ENCODE peak calls at places on chromosomes 1 and 21, in nine cellular contexts. Y, U, E, F, Q, H, R, J and L are unnamed samples.

GRCh38 chr1:220700591-220701179 is 10.5 kb downstream of the C1orf115 start:
- DNase-seq in Y (no peak), U (peak), E (peak), F (no peak), Q (no peak), H (no peak), R (no peak), J (no peak), L (no peak)

GRCh38 chr1:1361233-1361981 is 3.1 kb upstream of the MXRA8 start:
- DNase-seq in Y (no peak), U (no peak), E (no peak), F (no peak), Q (no peak), H (peak), R (no peak), J (no peak), L (no peak)

GRCh38 chr1:85577421-85578320 is 2.9 kb upstream of the CCN1 start:
- DNase-seq in Y (peak), U (peak), E (peak), F (no peak), Q (peak), H (peak), R (no peak), J (peak), L (peak)

GRCh38 chr1:51330331-51331201 is at the start of gene TTC39A:
- DNase-seq in Y (no peak), U (no peak), E (no peak), F (no peak), Q (no peak), H (no peak), R (no peak), J (no peak), L (peak)

GRCh38 chr1:221672965-221673364 is 68.9 kb downstream of the DUSP10 start:
- DNase-seq in Y (no peak), U (no peak), E (no peak), F (no peak), Q (no peak), H (no peak), R (no peak), J (no peak), L (no peak)

GRCh38 chr1:55702064-55702463 is 486.9 kb upstream of the USP24 start:
- DNase-seq in Y (no peak), U (peak), E (peak), F (no peak), Q (no peak), H (no peak), R (no peak), J (no peak), L (peak)

GRCh38 chr1:56206391-56206790 is 373.0 kb downstream of the PLPP3 start:
- DNase-seq in Y (no peak), U (no peak), E (no peak), F (no peak), Q (no peak), H (no peak), R (no peak), J (no peak), L (no peak)

GRCh38 chr21:38742580-38743260 is 63.0 kb upstream of the ETS2 start:
- DNase-seq in Y (no peak), U (no peak), E (no peak), F (no peak), Q (no peak), H (no peak), R (no peak), J (no peak), L (no peak)

GRCh38 chr1:188615321-188615720 is 1786.6 kb downstream of the PLA2G4A start:
- DNase-seq in Y (no peak), U (no peak), E (no peak), F (no peak), Q (no peak), H (no peak), R (no peak), J (no peak), L (no peak)

GRCh38 chr1:37038079-37038702 is 3.9 kb upstream of the GRIK3 start:
- DNase-seq in Y (peak), U (peak), E (peak), F (no peak), Q (no peak), H (no peak), R (no peak), J (no peak), L (no peak)

GRCh38 chr1:223008808-223009207 is 134.2 kb downstream of the TLR5 start:
- DNase-seq in Y (no peak), U (no peak), E (no peak), F (no peak), Q (no peak), H (no peak), R (no peak), J (no peak), L (no peak)

GRCh38 chr1:37238376-37239224 is 204.3 kb upstream of the GRIK3 start:
- DNase-seq in Y (no peak), U (no peak), E (no peak), F (no peak), Q (no peak), H (no peak), R (no peak), J (no peak), L (no peak)

GRCh38 chr1:246153796-246154212 is 353.3 kb downstream of the SMYD3 start:
- DNase-seq in Y (no peak), U (no peak), E (no peak), F (no peak), Q (no peak), H (no peak), R (no peak), J (no peak), L (no peak)

GRCh38 chr1:111937147-111937725 is 52.2 kb downstream of the KCND3 start:
- DNase-seq in Y (peak), U (no peak), E (no peak), F (no peak), Q (no peak), H (no peak), R (no peak), J (no peak), L (no peak)

GRCh38 chr1:112501810-112502641 is 6.7 kb upstream of the WNT2B start:
- DNase-seq in Y (peak), U (peak), E (peak), F (peak), Q (peak), H (peak), R (peak), J (peak), L (peak)

GRCh38 chr1:232634086-232634485 is 4.2 kb upstream of the SIPA1L2 start:
- DNase-seq in Y (peak), U (peak), E (no peak), F (peak), Q (peak), H (peak), R (no peak), J (no peak), L (no peak)

GRCh38 chr21:17679002-17679600 is 66.4 kb upstream of the BTG3 start:
- DNase-seq in Y (no peak), U (peak), E (peak), F (peak), Q (no peak), H (no peak), R (no peak), J (peak), L (peak)

GRCh38 chr1:31626451-31627202 is 9.1 kb downstream of the HCRTR1 start:
- DNase-seq in Y (peak), U (no peak), E (no peak), F (no peak), Q (no peak), H (no peak), R (peak), J (no peak), L (no peak)

GRCh38 chr1:201585099-201585498 is 46.2 kb downstream of the NAV1 start:
- DNase-seq in Y (no peak), U (no peak), E (no peak), F (no peak), Q (no peak), H (no peak), R (no peak), J (peak), L (no peak)

GRCh38 chr1:97562096-97562495 is 358.7 kb downstream of the DPYD start:
- DNase-seq in Y (no peak), U (no peak), E (no peak), F (no peak), Q (no peak), H (no peak), R (no peak), J (no peak), L (no peak)

GRCh38 chr1:30419246-30419720 is 304.1 kb downstream of the MATN1 start:
- DNase-seq in Y (peak), U (no peak), E (no peak), F (no peak), Q (peak), H (no peak), R (no peak), J (no peak), L (no peak)

GRCh38 chr1:119515221-119515620 is 8.2 kb downstream of the HSD3B1 start:
- DNase-seq in Y (no peak), U (no peak), E (no peak), F (no peak), Q (no peak), H (no peak), R (no peak), J (no peak), L (no peak)

GRCh38 chr21:28337319-28337718 is 655.4 kb downstream of the LTN1 start:
- DNase-seq in Y (no peak), U (peak), E (peak), F (no peak), Q (no peak), H (no peak), R (no peak), J (peak), L (no peak)

GRCh38 chr1:156284762-156285161 is 637 bp downstream of the TMEM79 start:
- DNase-seq in Y (no peak), U (no peak), E (no peak), F (no peak), Q (no peak), H (no peak), R (no peak), J (no peak), L (no peak)

GRCh38 chr1:118988186-118989005 is at the start of gene TBX15:
- DNase-seq in Y (peak), U (no peak), E (no peak), F (no peak), Q (no peak), H (peak), R (no peak), J (peak), L (peak)

GRCh38 chr21:18840239-18840638 is 436.7 kb upstream of the TMPRSS15 start:
- DNase-seq in Y (peak), U (peak), E (no peak), F (no peak), Q (no peak), H (no peak), R (no peak), J (no peak), L (no peak)

GRCh38 chr1:64933296-64934070 is 32.9 kb downstream of the JAK1 start:
- DNase-seq in Y (no peak), U (no peak), E (peak), F (peak), Q (peak), H (peak), R (no peak), J (peak), L (peak)

GRCh38 chr1:208136459-208137143 is 107.6 kb downstream of the PLXNA2 start:
- DNase-seq in Y (no peak), U (no peak), E (no peak), F (no peak), Q (no peak), H (peak), R (no peak), J (no peak), L (no peak)

GRCh38 chr21:45138199-45139002 is 64.0 kb downstream of the ADARB1 start:
- DNase-seq in Y (peak), U (peak), E (peak), F (peak), Q (peak), H (peak), R (peak), J (no peak), L (peak)

GRCh38 chr1:66282885-66283284 is 251.1 kb upstream of the SGIP1 start:
- DNase-seq in Y (no peak), U (no peak), E (no peak), F (no peak), Q (no peak), H (no peak), R (no peak), J (no peak), L (no peak)

GRCh38 chr1:68959631-68960030 is 462.7 kb upstream of the DEPDC1 start:
- DNase-seq in Y (no peak), U (no peak), E (no peak), F (no peak), Q (no peak), H (no peak), R (no peak), J (no peak), L (no peak)

GRCh38 chr1:76287917-76288316 is 213.4 kb downstream of the ST6GALNAC3 start:
- DNase-seq in Y (no peak), U (no peak), E (no peak), F (no peak), Q (no peak), H (no peak), R (no peak), J (no peak), L (no peak)

GRCh38 chr1:9626201-9626608 is 25.3 kb upstream of the PIK3CD start:
- DNase-seq in Y (no peak), U (no peak), E (no peak), F (peak), Q (no peak), H (no peak), R (no peak), J (no peak), L (peak)

GRCh38 chr1:54135436-54136120 is 17.2 kb downstream of the CDCP2 start:
- DNase-seq in Y (no peak), U (no peak), E (peak), F (no peak), Q (no peak), H (no peak), R (no peak), J (no peak), L (no peak)

GRCh38 chr1:201982082-201982922 is at the start of gene RNPEP:
- DNase-seq in Y (peak), U (peak), E (peak), F (peak), Q (peak), H (peak), R (peak), J (peak), L (peak)

GRCh38 chr1:152577168-152577567 is 3.1 kb downstream of the LCE3D start:
- DNase-seq in Y (no peak), U (no peak), E (no peak), F (no peak), Q (no peak), H (no peak), R (no peak), J (no peak), L (peak)

GRCh38 chr1:78691995-78692747 is 42.5 kb downstream of the IFI44 start:
- DNase-seq in Y (no peak), U (no peak), E (no peak), F (no peak), Q (no peak), H (no peak), R (no peak), J (peak), L (no peak)

GRCh38 chr1:17844146-17844826 is 89.2 kb downstream of the ACTL8 start:
- DNase-seq in Y (no peak), U (no peak), E (no peak), F (no peak), Q (no peak), H (no peak), R (no peak), J (no peak), L (no peak)

GRCh38 chr1:16063226-16063829 is 10.1 kb downstream of the FAM131C start:
- DNase-seq in Y (no peak), U (no peak), E (no peak), F (no peak), Q (no peak), H (no peak), R (no peak), J (no peak), L (no peak)